ENCODE peak calls at places on chromosome 2, in nine cellular contexts. S is naive thymus-derived CD4-positive, alpha-beta T cell; T is body of pancreas; H is brain microvascular endothelial cell; R is DND-41; M is tibial nerve; Q is upper lobe of right lung; P is upper lobe of left lung; E is SK-N-SH. Z is an unnamed sample.

GRCh38 chr2:42168459-42169099 is 574 bp upstream of the EML4 start:
- DNase-seq in S (no peak), T (no peak), H (no peak), R (no peak), M (no peak), Q (no peak), P (no peak), E (no peak), Z (no peak)

GRCh38 chr2:171136024-171136423 is 24.7 kb downstream of the TLK1 start:
- DNase-seq in S (no peak), T (no peak), H (no peak), R (no peak), M (no peak), Q (no peak), P (no peak), E (no peak), Z (no peak)

GRCh38 chr2:140643761-140644187 is 1487.0 kb downstream of the LRP1B start:
- DNase-seq in S (no peak), T (no peak), H (peak; percentile 72), R (no peak), M (no peak), Q (no peak), P (no peak), E (no peak), Z (no peak)

GRCh38 chr2:170882758-170883157 is 46.3 kb upstream of the GORASP2 start:
- DNase-seq in S (no peak), T (no peak), H (no peak), R (no peak), M (no peak), Q (no peak), P (no peak), E (no peak), Z (no peak)

GRCh38 chr2:112692496-112692911 is 28.3 kb upstream of the NT5DC4 start:
- DNase-seq in S (no peak), T (peak; percentile 67), H (peak; percentile 98), R (peak; percentile 84), M (no peak), Q (peak; percentile 72), P (no peak), E (no peak), Z (no peak)

GRCh38 chr2:1731963-1732768 is 12.1 kb downstream of the PXDN start:
- DNase-seq in S (no peak), T (no peak), H (no peak), R (no peak), M (no peak), Q (no peak), P (no peak), E (peak; percentile 84), Z (no peak)

GRCh38 chr2:99572798-99573197 is 83.0 kb upstream of the REV1 start:
- DNase-seq in S (no peak), T (no peak), H (no peak), R (no peak), M (no peak), Q (no peak), P (no peak), E (no peak), Z (no peak)

GRCh38 chr2:203873921-203874631 is 6.5 kb downstream of the CTLA4 start:
- DNase-seq in S (no peak), T (peak; percentile 64), H (no peak), R (no peak), M (no peak), Q (no peak), P (no peak), E (no peak), Z (no peak)

GRCh38 chr2:235849489-235849888 is 318.7 kb downstream of the GBX2 start:
- DNase-seq in S (no peak), T (no peak), H (no peak), R (no peak), M (no peak), Q (no peak), P (no peak), E (no peak), Z (no peak)

GRCh38 chr2:203532957-203533695 is 2.0 kb downstream of the RAPH1 start:
- DNase-seq in S (no peak), T (peak; percentile 21), H (peak; percentile 48), R (no peak), M (no peak), Q (no peak), P (no peak), E (peak; percentile 45), Z (no peak)

GRCh38 chr2:238259085-238260020 is 19.5 kb upstream of the HES6 start:
- DNase-seq in S (no peak), T (no peak), H (no peak), R (no peak), M (no peak), Q (no peak), P (peak; percentile 66), E (no peak), Z (no peak)

GRCh38 chr2:214543386-214543955 is 132.6 kb downstream of the VWC2L start:
- DNase-seq in S (no peak), T (no peak), H (peak; percentile 5), R (no peak), M (no peak), Q (no peak), P (no peak), E (no peak), Z (no peak)

GRCh38 chr2:152452256-152452973 is 117.4 kb downstream of the FMNL2 start:
- DNase-seq in S (no peak), T (no peak), H (no peak), R (no peak), M (no peak), Q (no peak), P (no peak), E (no peak), Z (no peak)

GRCh38 chr2:128803222-128803621 is 484.6 kb upstream of the HS6ST1 start:
- DNase-seq in S (no peak), T (no peak), H (no peak), R (no peak), M (no peak), Q (no peak), P (no peak), E (no peak), Z (no peak)

GRCh38 chr2:100780203-100781008 is 39.5 kb upstream of the NPAS2 start:
- DNase-seq in S (no peak), T (peak; percentile 70), H (no peak), R (no peak), M (no peak), Q (no peak), P (no peak), E (no peak), Z (no peak)

DNA sequence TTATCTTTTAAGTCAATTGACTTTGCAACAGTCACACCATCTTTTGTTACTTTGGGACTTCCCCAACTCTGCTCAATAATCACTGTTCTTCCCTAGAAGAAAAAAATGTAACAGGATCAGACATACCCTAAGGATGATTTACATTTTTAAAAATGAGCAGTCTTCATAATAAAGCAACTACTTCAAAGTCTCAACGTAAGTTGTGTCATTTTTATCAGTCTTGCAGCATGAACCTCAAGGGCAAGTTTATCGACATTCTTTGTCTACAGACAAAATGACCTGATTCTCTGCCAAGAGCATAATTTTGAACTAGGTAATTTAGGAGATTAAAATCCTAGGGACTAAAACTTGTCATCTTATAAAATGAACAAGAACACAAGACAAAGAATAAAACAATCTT is 2.3 kb downstream of the HSPD1 start:
- DNase-seq in S (no peak), T (no peak), H (no peak), R (no peak), M (no peak), Q (no peak), P (no peak), E (no peak), Z (no peak)
- H3K27ac ChIP-seq in S (peak overlapping the region; percentile 90), T (no peak overlapping the region), H (no peak overlapping the region), R (peak overlapping the region; percentile 75), M (peak overlapping the region; percentile 100), Q (no peak overlapping the region), P (no peak overlapping the region), E (no peak overlapping the region), Z (peak overlapping the region; percentile 98)

DNA sequence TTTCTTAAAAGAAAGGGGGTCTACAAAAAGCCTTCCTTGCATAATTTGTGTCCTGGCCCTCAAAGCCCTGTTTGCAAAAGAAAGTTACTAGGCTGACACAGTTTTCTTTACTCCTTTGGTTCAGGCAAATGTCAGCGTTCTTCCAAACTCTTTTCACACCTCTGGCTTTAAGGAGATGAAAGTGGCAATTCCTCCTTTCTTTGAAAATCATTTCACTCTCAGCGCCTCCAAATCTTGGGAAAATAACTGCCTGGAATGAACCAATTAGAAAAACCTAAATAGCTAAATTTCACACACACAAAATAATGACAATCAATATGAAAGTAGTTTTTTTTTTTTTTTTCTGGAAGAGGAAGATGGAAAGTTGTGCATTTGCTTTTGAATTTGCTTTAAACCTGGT is 1.6 kb downstream of the MEIS1 start:
- DNase-seq in S (no peak), T (no peak), H (no peak), R (no peak), M (no peak), Q (no peak), P (no peak), E (no peak), Z (no peak)
- H3K4me3 ChIP-seq in S (no peak overlapping the region), T (peak overlapping the region; percentile 72), H (peak overlapping the region; percentile 76), R (no peak overlapping the region), M (peak overlapping the region; percentile 7), Q (peak overlapping the region; percentile 67), P (peak overlapping the region; percentile 57), E (peak overlapping the region; percentile 90), Z (no peak overlapping the region)

GRCh38 chr2:85795331-85796045 is 41.7 kb downstream of the ATOH8 start:
- DNase-seq in S (no peak), T (no peak), H (no peak), R (no peak), M (no peak), Q (peak; percentile 62), P (peak; percentile 52), E (peak; percentile 31), Z (no peak)

GRCh38 chr2:85793584-85793983 is 39.8 kb downstream of the ATOH8 start:
- DNase-seq in S (no peak), T (no peak), H (no peak), R (no peak), M (no peak), Q (no peak), P (no peak), E (no peak), Z (no peak)

GRCh38 chr2:85792783-85793441 is 39.1 kb downstream of the ATOH8 start:
- DNase-seq in S (no peak), T (peak; percentile 50), H (peak; percentile 73), R (no peak), M (no peak), Q (peak; percentile 64), P (peak; percentile 60), E (peak; percentile 17), Z (no peak)

GRCh38 chr2:85794491-85795121 is 40.8 kb downstream of the ATOH8 start:
- DNase-seq in S (no peak), T (no peak), H (no peak), R (no peak), M (no peak), Q (peak; percentile 61), P (no peak), E (peak; percentile 67), Z (no peak)

DNA sequence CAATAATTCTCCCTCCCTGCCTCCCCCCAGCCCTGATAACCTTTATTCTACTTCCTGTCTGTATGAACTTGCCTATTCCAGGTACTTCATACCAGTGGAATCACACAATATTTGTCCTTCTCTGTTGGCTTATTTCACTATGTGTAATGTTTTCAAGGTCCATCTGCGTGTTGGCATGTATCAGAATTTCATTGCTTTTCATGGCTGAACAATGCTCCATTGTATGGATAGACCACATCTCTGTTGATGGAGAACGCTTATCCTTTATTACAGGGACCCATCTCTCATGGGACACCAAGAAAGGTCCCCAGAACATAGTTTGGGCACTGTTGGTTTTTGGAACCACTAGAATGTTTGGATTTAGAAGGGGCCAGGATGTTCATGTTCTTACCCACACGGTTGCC is 40.2 kb downstream of the ATOH8 start:
- DNase-seq in S (no peak), T (no peak), H (no peak), R (no peak), M (no peak), Q (no peak), P (no peak), E (no peak), Z (no peak)
- H3K27ac ChIP-seq in S (no peak overlapping the region), T (no peak overlapping the region), H (no peak overlapping the region), R (no peak overlapping the region), M (peak overlapping the region; percentile 78), Q (peak overlapping the region; percentile 14), P (no peak overlapping the region), E (no peak overlapping the region), Z (no peak overlapping the region)

GRCh38 chr2:28624436-28624797 is 127.2 kb upstream of the PPP1CB start:
- DNase-seq in S (no peak), T (no peak), H (no peak), R (no peak), M (no peak), Q (no peak), P (no peak), E (no peak), Z (no peak)
- H3K4me3 ChIP-seq in S (no peak overlapping the region), T (no peak overlapping the region), H (no peak overlapping the region), R (no peak overlapping the region), M (no peak overlapping the region), Q (no peak overlapping the region), P (no peak overlapping the region), E (no peak overlapping the region), Z (no peak overlapping the region)

Z was measured in CD4-positive, CD25-positive, alpha-beta regulatory T cell.